ENCODE peak calls at places on chromosome 9, in seven cellular contexts. U, M, Y, H, I, A and G are unnamed samples.

GRCh38 chr9:86735772-86736458 is 211.4 kb downstream of the GAS1 start:
- DNase-seq in I (no peak), U (no peak), A (no peak), M (no peak), Y (no peak), H (no peak), G (no peak)

GRCh38 chr9:34522091-34522887 is 501 bp downstream of the ENHO start:
- DNase-seq in U (no peak), I (no peak), H (no peak), M (no peak), Y (no peak), A (peak), G (no peak)

GRCh38 chr9:112744177-112744576 is 6.4 kb upstream of the SNX30 start:
- DNase-seq in Y (no peak), I (no peak), M (no peak), U (no peak), H (no peak), A (no peak), G (no peak)

GRCh38 chr9:89804766-89805531 is 200.1 kb downstream of the GADD45G start:
- DNase-seq in I (no peak), Y (no peak), A (no peak), U (no peak), M (no peak), H (no peak), G (no peak)

GRCh38 chr9:87504938-87505337 is 7.3 kb downstream of the DAPK1 start:
- DNase-seq in A (no peak), U (no peak), I (no peak), Y (no peak), M (no peak), H (no peak), G (no peak)

GRCh38 chr9:133506653-133507038 is 18.1 kb downstream of the MYMK start:
- DNase-seq in A (peak), I (no peak), U (no peak), H (no peak), M (peak), Y (peak), G (no peak)

GRCh38 chr9:277595-278330 is 63.1 kb downstream of the DOCK8 start:
- DNase-seq in A (no peak), M (no peak), H (no peak), Y (no peak), I (no peak), U (no peak), G (no peak)

GRCh38 chr9:135474915-135475314 is 4.7 kb upstream of the PPP1R26 start:
- DNase-seq in A (peak), I (peak), M (no peak), Y (peak), U (peak), H (no peak), G (no peak)

GRCh38 chr9:135519179-135519971 is 1.9 kb upstream of the LCN1 start:
- DNase-seq in Y (no peak), A (peak), U (peak), H (no peak), M (no peak), I (no peak), G (no peak)

GRCh38 chr9:121684381-121685145 is 33.1 kb downstream of the DAB2IP start:
- DNase-seq in Y (no peak), H (no peak), I (peak), U (peak), M (peak), A (peak), G (no peak)

GRCh38 chr9:121566401-121567141 is 66.9 kb upstream of the GGTA1 start:
- DNase-seq in A (peak), H (peak), I (no peak), M (no peak), U (no peak), Y (peak), G (no peak)

GRCh38 chr9:120867676-120868338 is 9.2 kb downstream of the PHF19 start:
- DNase-seq in U (no peak), Y (no peak), H (no peak), A (no peak), I (no peak), M (no peak), G (no peak)

GRCh38 chr9:134469041-134469875 is 143.0 kb downstream of the RXRA start:
- DNase-seq in H (peak), Y (no peak), A (no peak), I (peak), M (no peak), U (no peak), G (no peak)

GRCh38 chr9:87813119-87813463 is 69.6 kb upstream of the SPATA31E1 start:
- DNase-seq in M (no peak), A (no peak), U (peak), Y (no peak), I (no peak), H (no peak), G (no peak)

GRCh38 chr9:81522721-81523551 is 166.4 kb downstream of the TLE1 start:
- DNase-seq in U (no peak), I (no peak), Y (peak), A (peak), H (no peak), M (peak), G (no peak)

GRCh38 chr9:95736370-95736769 is 139.1 kb upstream of the ERCC6L2 start:
- DNase-seq in H (no peak), A (no peak), Y (peak), M (no peak), U (no peak), I (no peak), G (no peak)

GRCh38 chr9:119368681-119369581 is at the start of gene BRINP1:
- DNase-seq in M (peak), Y (peak), H (no peak), I (peak), A (peak), U (peak), G (peak)

GRCh38 chr9:744046-744712 is 97.3 kb upstream of the DMRT1 start:
- DNase-seq in Y (no peak), M (no peak), U (no peak), A (no peak), I (no peak), H (no peak), G (no peak)

GRCh38 chr9:108606408-108606807 is 249.4 kb downstream of the ACTL7B start:
- DNase-seq in Y (peak), A (peak), I (no peak), M (no peak), H (no peak), U (no peak), G (no peak)

GRCh38 chr9:93061791-93062299 is 3.3 kb downstream of the SUSD3 start:
- DNase-seq in U (peak), Y (no peak), M (no peak), H (no peak), I (no peak), A (peak), G (no peak)

GRCh38 chr9:12708562-12709298 is 15.5 kb downstream of the TYRP1 start:
- DNase-seq in I (no peak), M (no peak), U (no peak), H (no peak), Y (peak), A (no peak), G (no peak)

GRCh38 chr9:90853945-90854344 is 52.3 kb downstream of the SYK start:
- DNase-seq in H (no peak), M (no peak), A (no peak), U (no peak), Y (no peak), I (peak), G (no peak)

GRCh38 chr9:78324068-78324650 is 27.2 kb downstream of the PSAT1 start:
- DNase-seq in H (no peak), A (no peak), Y (no peak), M (no peak), U (no peak), I (no peak), G (no peak)

GRCh38 chr9:127216210-127216887 is 48.2 kb upstream of the GARNL3 start:
- DNase-seq in U (no peak), A (peak), H (no peak), Y (no peak), I (no peak), M (no peak), G (no peak)

GRCh38 chr9:127212453-127212852 is 52.1 kb upstream of the GARNL3 start:
- DNase-seq in M (no peak), I (peak), H (no peak), A (no peak), U (no peak), Y (no peak), G (no peak)

GRCh38 chr9:127213859-127214258 is 50.7 kb upstream of the GARNL3 start:
- DNase-seq in M (no peak), Y (no peak), H (no peak), U (no peak), I (no peak), A (no peak), G (no peak)

GRCh38 chr9:127215266-127216209 is 49.0 kb upstream of the GARNL3 start:
- DNase-seq in U (no peak), A (peak), H (no peak), M (no peak), Y (no peak), I (no peak), G (no peak)

DNA sequence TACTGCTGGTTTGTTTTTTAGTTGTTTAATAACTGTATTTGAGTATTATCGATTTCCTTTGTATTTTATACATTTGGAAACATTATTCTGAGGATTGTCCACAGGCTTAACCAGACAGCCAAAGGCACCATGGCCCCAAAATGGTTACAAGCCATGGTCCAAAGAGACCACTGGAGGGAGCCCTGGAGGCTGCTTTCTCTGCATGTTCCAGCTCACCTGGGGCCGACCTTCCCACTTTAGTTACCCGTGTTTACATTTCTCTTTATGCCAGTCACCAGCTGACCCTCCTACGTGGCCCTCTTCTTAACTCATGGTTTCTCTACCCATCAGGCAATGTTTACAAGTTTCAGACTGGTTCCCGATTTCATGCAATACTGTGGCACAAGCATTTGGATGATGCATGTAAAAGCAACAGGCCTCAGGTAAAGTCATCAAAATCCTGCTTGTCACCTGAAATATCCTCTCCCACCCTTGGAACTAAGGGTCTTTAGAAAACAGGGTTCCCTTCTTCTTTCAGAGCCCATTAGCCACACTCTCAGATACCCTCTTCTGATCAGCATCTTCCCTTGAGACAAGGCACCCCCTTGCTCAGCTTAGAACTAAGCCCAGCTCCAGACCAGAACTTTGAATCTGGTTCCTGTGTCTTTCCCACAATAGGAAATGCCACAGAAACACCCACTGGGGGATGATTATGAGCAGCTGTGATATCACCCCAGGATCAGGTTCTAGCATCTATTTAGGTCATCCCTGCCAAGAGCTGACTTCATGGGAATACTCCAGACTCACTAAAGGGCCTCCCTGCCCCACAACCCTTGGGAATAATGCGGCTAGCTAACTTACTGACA is 49.9 kb upstream of the GARNL3 start:
- DNase-seq in M (peak), Y (peak), U (peak), I (peak), A (peak), H (no peak), G (no peak)
- TF ChIP-seq CTCF in M (peak), Y (peak), U (peak), I (peak), A (peak), H (peak), G (peak)

DNA sequence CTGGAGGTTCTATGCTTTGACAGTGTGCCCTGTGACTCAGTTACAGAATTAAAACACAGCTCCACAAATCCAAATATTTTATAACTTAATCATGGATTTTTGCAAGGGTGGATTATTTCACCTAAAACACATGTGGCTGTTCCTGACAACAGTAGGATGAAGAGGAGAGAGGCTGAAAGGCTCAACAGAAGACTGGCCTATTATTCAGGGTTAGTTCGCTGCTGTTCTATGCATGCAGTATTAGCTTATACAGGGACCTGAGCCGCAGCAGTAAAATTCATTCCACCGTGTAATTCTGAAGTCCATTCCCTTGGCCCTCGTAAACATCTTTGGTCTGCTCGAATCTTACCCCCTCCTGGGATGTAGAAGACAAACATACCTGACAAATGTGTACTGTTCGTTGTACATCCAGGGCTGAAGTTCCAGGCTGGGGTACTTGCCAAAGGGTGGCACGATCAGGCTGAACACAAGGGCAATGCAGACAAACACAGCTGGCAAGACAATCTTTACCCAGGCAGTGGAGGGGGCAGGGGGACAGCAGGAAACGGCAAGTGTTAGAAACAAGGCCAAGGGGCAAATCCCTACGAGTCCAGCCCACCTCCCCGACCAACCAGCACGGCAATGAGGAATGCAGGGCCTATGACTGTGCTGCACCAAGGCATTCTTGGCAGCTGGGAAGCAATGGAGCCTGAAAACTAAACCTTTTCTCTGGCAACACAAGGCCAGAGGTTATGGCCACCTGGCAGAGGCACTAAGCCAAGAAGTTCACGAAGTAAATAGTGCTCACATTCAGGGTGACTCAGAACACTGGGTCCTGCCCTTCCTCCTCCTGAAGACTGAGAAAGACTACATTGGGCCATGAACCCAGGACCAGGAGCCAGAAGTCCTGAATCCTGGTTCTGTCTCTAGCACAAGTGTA is 46.8 kb downstream of the NIPSNAP3B start:
- DNase-seq in A (no peak), U (no peak), H (no peak), M (peak), Y (peak), I (no peak), G (no peak)
- TF ChIP-seq CTCF in A (no peak), U (no peak), H (no peak), M (no peak), Y (no peak), I (no peak), G (no peak)

GRCh38 chr9:32069169-32069813 is 315.2 kb upstream of the ACO1 start:
- DNase-seq in U (peak), I (no peak), H (no peak), Y (no peak), A (no peak), M (no peak), G (no peak)
- TF ChIP-seq CTCF in U (no peak), I (peak), H (no peak), Y (peak), A (peak), M (no peak), G (peak)

DNA sequence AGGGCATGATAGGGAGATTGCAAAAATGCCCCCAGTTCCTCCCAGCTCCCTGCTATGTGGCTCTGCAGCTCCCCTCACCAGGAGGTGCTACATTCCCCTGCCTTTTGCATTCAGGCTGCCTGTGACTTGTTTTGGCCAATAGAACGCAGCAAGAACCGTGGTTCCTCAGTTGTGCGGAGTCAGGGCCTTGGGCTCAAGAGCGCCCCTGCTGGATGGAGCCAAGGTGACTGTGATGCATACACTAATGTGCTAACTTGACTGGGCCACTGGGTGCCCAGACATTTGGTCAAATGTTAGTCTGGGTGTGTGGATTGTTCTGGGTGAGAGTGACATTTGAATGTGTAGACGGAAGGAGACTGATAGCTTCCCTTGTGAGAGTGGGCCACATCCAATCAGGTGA is 123.3 kb upstream of the MVB12B start:
- DNase-seq in A (no peak), I (no peak), Y (no peak), U (no peak), M (no peak), H (no peak), G (no peak)
- TF ChIP-seq CTCF in A (no peak), I (no peak), Y (no peak), U (peak), M (no peak), H (no peak), G (no peak)

DNA sequence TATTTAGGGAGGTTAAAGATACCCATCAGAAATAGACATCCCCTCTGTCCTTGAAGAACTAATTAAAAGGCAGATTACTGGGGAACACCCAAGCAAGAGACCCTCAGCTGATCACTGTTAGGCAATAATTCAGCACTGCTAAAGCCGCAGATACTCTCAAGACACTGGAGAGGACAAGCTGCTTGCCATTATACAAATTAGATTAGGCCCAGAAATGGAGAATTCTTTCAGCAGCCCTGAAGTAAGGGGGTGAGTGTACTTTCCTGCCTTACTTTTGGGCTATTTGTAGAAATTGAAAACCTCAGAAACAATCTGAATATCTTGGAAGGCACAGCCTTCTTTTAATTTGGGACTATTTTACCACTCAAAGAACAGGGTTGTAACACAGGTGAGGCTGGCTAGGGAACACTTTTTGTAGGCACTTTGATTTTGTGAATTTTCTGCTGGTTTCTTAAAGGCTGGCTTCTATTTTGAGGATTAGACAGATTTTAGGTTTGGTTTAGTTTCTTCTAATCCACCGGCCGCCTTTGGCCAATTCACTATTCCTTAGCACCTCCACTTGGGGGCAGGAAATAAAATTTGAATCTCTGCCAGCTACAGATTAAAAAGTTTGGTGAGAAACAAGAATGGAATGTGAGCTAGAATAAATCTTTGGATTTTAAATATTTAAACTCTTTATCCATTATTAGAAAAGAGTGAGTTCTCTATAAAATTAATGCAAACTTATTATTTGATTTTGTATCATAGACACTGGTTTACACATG is 106.0 kb downstream of the SMARCA2 start:
- DNase-seq in I (no peak), M (no peak), H (no peak), Y (peak), U (no peak), A (no peak), G (no peak)
- TF ChIP-seq CTCF in I (peak), M (no peak), H (peak), Y (peak), U (no peak), A (peak), G (no peak)

GRCh38 chr9:129900263-129901041 is 65.2 kb downstream of the USP20 start:
- DNase-seq in A (no peak), H (no peak), M (no peak), I (no peak), U (no peak), Y (no peak), G (no peak)

GRCh38 chr9:129899620-129900019 is 64.4 kb downstream of the USP20 start:
- DNase-seq in U (no peak), A (no peak), M (no peak), I (no peak), H (no peak), Y (no peak), G (no peak)

GRCh38 chr9:129895376-129896268 is 60.4 kb downstream of the USP20 start:
- DNase-seq in A (no peak), Y (no peak), M (no peak), I (no peak), H (no peak), U (no peak), G (no peak)

GRCh38 chr9:129897263-129897662 is 62.0 kb downstream of the USP20 start:
- DNase-seq in M (no peak), I (no peak), Y (no peak), U (no peak), H (no peak), A (no peak), G (no peak)

GRCh38 chr9:129898205-129898604 is 62.9 kb downstream of the USP20 start:
- DNase-seq in H (no peak), I (peak), M (no peak), U (no peak), Y (peak), A (no peak), G (no peak)
- TF ChIP-seq CTCF in H (no peak), I (peak), M (no peak), U (no peak), Y (no peak), A (no peak), G (no peak)

DNA sequence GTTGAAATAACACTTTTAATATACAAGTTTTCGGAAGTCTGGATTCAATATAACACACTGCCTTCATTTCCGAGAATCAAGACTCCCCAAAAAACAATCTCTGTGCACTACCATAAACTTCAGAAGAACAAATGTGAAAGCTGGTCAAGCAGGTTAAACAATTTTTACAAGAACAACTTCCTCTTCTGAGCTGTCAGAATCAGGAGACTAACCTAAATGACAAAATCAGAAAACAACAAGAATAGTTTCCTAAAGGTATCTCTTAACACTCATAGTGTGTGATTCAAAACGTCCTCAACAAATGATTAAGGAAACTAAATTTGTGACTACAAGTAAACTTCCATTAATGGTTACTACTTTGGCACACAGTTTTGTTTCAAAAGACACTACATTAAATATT is 11.6 kb downstream of the C9orf72 start:
- DNase-seq in H (no peak), A (no peak), M (no peak), U (no peak), I (no peak), Y (no peak), G (no peak)
- TF ChIP-seq CTCF in H (no peak), A (no peak), M (no peak), U (no peak), I (no peak), Y (no peak), G (no peak)